ENCODE peak calls at places on chromosome 7, in five cellular contexts. T is COR-L47, L is GM06990, K is thoracic aorta, Y is Peyer's patch. H is an unnamed sample.

GRCh38 chr7:1457949-1458675 is 1.2 kb downstream of the MICALL2 start:
- DNase-seq in Y (no peak), K (no peak), T (no peak), L (no peak), H (peak)

GRCh38 chr7:5586279-5586962 is 162.8 kb upstream of the TNRC18 start:
- DNase-seq in L (no peak), Y (no peak), T (peak), K (no peak), H (no peak)

GRCh38 chr7:48096273-48096672 is 7.2 kb downstream of the UPP1 start:
- DNase-seq in L (no peak), Y (no peak), T (no peak), K (no peak), H (no peak)

GRCh38 chr7:134186022-134186421 is 58.9 kb downstream of the LRGUK start:
- DNase-seq in K (no peak), Y (no peak), T (no peak), L (no peak), H (no peak)

GRCh38 chr7:159028456-159029401 is 115.9 kb downstream of the VIPR2 start:
- DNase-seq in L (no peak), Y (peak), K (no peak), T (no peak), H (no peak)

GRCh38 chr7:155844019-155844453 is 31.8 kb upstream of the SHH start:
- DNase-seq in L (no peak), K (no peak), T (no peak), Y (peak), H (no peak)

GRCh38 chr7:120742370-120742769 is 115.6 kb downstream of the TSPAN12 start:
- DNase-seq in L (no peak), K (no peak), T (peak), Y (no peak), H (no peak)

GRCh38 chr7:131537581-131537980 is 18.8 kb downstream of the PODXL start:
- DNase-seq in L (no peak), K (no peak), T (no peak), Y (no peak), H (no peak)

GRCh38 chr7:6691609-6692106 is 15.1 kb downstream of the ZNF12 start:
- DNase-seq in Y (no peak), K (no peak), T (no peak), L (no peak), H (peak)

GRCh38 chr7:23298141-23298851 is 843 bp upstream of the MALSU1 start:
- DNase-seq in Y (peak), K (no peak), T (no peak), L (no peak), H (peak)

GRCh38 chr7:25407932-25408480 is 179.7 kb upstream of the NPVF start:
- DNase-seq in L (no peak), T (peak), K (no peak), Y (no peak), H (no peak)

GRCh38 chr7:117350027-117350426 is 27.2 kb upstream of the WNT2 start:
- DNase-seq in K (no peak), L (no peak), Y (no peak), T (no peak), H (no peak)

GRCh38 chr7:50265968-50266694 is 38.4 kb upstream of the IKZF1 start:
- DNase-seq in K (no peak), T (no peak), L (no peak), Y (peak), H (no peak)

GRCh38 chr7:151115121-151115835 is 29.0 kb downstream of the AGAP3 start:
- DNase-seq in T (no peak), K (no peak), L (no peak), Y (no peak), H (peak)

GRCh38 chr7:81111781-81112540 is 193.1 kb upstream of the SEMA3C start:
- DNase-seq in K (no peak), T (no peak), Y (no peak), L (no peak), H (peak)

GRCh38 chr7:116583653-116584052 is 58.8 kb downstream of the CAV1 start:
- DNase-seq in T (no peak), K (no peak), L (peak), Y (no peak), H (no peak)

GRCh38 chr7:121525155-121525819 is 129.2 kb upstream of the FAM3C start:
- DNase-seq in L (no peak), K (no peak), T (no peak), Y (no peak), H (no peak)

GRCh38 chr7:388023-388355 is 98.0 kb downstream of the FOXL3 start:
- DNase-seq in T (no peak), L (no peak), Y (no peak), K (no peak), H (no peak)

GRCh38 chr7:66697451-66698438 is 42.8 kb upstream of the RABGEF1 start:
- DNase-seq in L (no peak), Y (no peak), K (peak), T (no peak), H (peak)

GRCh38 chr7:12706900-12707536 is 19.6 kb downstream of the ARL4A start:
- DNase-seq in L (no peak), Y (no peak), T (peak), K (no peak), H (peak)

GRCh38 chr7:146090023-146090645 is 26.5 kb upstream of the CNTNAP2 start:
- DNase-seq in T (peak), Y (no peak), K (no peak), L (peak), H (peak)

GRCh38 chr7:97043281-97043680 is 18.6 kb upstream of the DLX5 start:
- DNase-seq in L (no peak), T (no peak), Y (no peak), K (no peak), H (no peak)

GRCh38 chr7:18548569-18548968 is 53.0 kb downstream of the HDAC9 start:
- DNase-seq in L (no peak), T (no peak), K (no peak), Y (no peak), H (no peak)

GRCh38 chr7:136056827-136057226 is 79.7 kb upstream of the MTPN start:
- DNase-seq in K (no peak), T (no peak), Y (no peak), L (no peak), H (no peak)

GRCh38 chr7:2715341-2716231 is 27.6 kb downstream of the AMZ1 start:
- DNase-seq in K (no peak), Y (no peak), L (no peak), T (no peak), H (no peak)

GRCh38 chr7:149334930-149335329 is 72.9 kb downstream of the ZNF783 start:
- DNase-seq in L (no peak), T (no peak), Y (no peak), K (no peak), H (peak)

GRCh38 chr7:120014920-120015465 is 258.0 kb upstream of the KCND2 start:
- DNase-seq in T (no peak), L (no peak), K (no peak), Y (no peak), H (peak)

GRCh38 chr7:74173866-74174605 is at the start of gene EIF4H:
- DNase-seq in Y (peak), T (peak), K (peak), L (peak), H (peak)

GRCh38 chr7:87895363-87895762 is 19.1 kb downstream of the DBF4 start:
- DNase-seq in T (no peak), L (no peak), K (no peak), Y (no peak), H (no peak)

GRCh38 chr7:39238209-39238869 is 260.6 kb downstream of the POU6F2 start:
- DNase-seq in T (no peak), Y (no peak), K (no peak), L (no peak), H (no peak)

GRCh38 chr7:50812847-50813475 is 30.3 kb upstream of the GRB10 start:
- DNase-seq in K (peak), L (no peak), T (no peak), Y (peak), H (peak)

GRCh38 chr7:12961910-12962309 is 274.5 kb downstream of the ARL4A start:
- DNase-seq in T (no peak), Y (no peak), L (no peak), K (no peak), H (no peak)

GRCh38 chr7:156858523-156858922 is 34.5 kb downstream of the LMBR1 start:
- DNase-seq in T (no peak), Y (no peak), L (no peak), K (no peak), H (no peak)

GRCh38 chr7:31096882-31097258 is 44.8 kb downstream of the ADCYAP1R1 start:
- DNase-seq in T (no peak), L (no peak), Y (peak), K (no peak), H (no peak)

GRCh38 chr7:149469806-149470205 is 8.9 kb upstream of the ZNF777 start:
- DNase-seq in Y (no peak), T (no peak), K (no peak), L (no peak), H (no peak)